ENCODE peak calls at places on chromosomes 2 and 18, in ten cellular contexts. D, B, T, Y, O, F, S, V, L and Z are unnamed samples.

GRCh38 chr2:134671498-134671897 is 47.3 kb downstream of the TMEM163 start:
- DNase-seq in D (no peak), O (no peak), L (no peak), T (no peak), V (no peak), B (no peak), S (no peak), F (no peak), Y (no peak), Z (no peak)

GRCh38 chr2:146984014-146984413 is 860.8 kb upstream of the ACVR2A start:
- DNase-seq in S (no peak), F (no peak), O (no peak), L (no peak), B (peak; percentile 80), V (no peak), T (no peak), Y (no peak), D (no peak), Z (no peak)

GRCh38 chr2:79887747-79888374 is 375.0 kb downstream of the CTNNA2 start:
- DNase-seq in Y (peak; percentile 25), O (no peak), V (no peak), L (peak; percentile 71), T (no peak), D (peak; percentile 8), B (peak; percentile 73), F (peak; percentile 7), S (no peak), Z (peak; percentile 22)

GRCh38 chr2:218957685-218958084 is 1.8 kb upstream of the CDK5R2 start:
- DNase-seq in O (no peak), V (no peak), B (no peak), F (no peak), D (no peak), S (no peak), Y (no peak), T (no peak), L (no peak), Z (no peak)

GRCh38 chr2:206084870-206085741 is 868 bp downstream of the INO80D start:
- DNase-seq in S (peak; percentile 75), D (no peak), O (peak; percentile 84), F (peak; percentile 32), B (peak; percentile 57), L (peak; percentile 69), V (peak; percentile 45), Y (peak; percentile 38), T (peak; percentile 60), Z (peak; percentile 45)

GRCh38 chr2:32357545-32358482 is 991 bp downstream of the BIRC6 start:
- DNase-seq in Y (peak; percentile 53), O (peak; percentile 83), T (peak; percentile 66), V (peak; percentile 44), F (peak; percentile 33), L (peak; percentile 53), B (no peak), S (peak; percentile 87), D (no peak), Z (peak; percentile 34)

GRCh38 chr2:119255760-119256573 is 32.3 kb downstream of the STEAP3 start:
- DNase-seq in B (peak; percentile 75), F (peak; percentile 48), T (no peak), S (no peak), D (peak; percentile 41), O (no peak), L (peak; percentile 43), Y (no peak), V (no peak), Z (peak; percentile 64)

GRCh38 chr2:205684871-205685313 is 2.6 kb downstream of the NRP2 start:
- DNase-seq in S (peak; percentile 58), V (no peak), Y (no peak), O (peak; percentile 79), L (no peak), T (peak; percentile 57), B (no peak), D (no peak), F (no peak), Z (no peak)

GRCh38 chr18:12621737-12622306 is 36.1 kb downstream of the SPIRE1 start:
- DNase-seq in D (no peak), B (peak; percentile 52), F (no peak), Y (no peak), S (no peak), O (no peak), V (no peak), L (no peak), T (no peak), Z (no peak)

GRCh38 chr2:180001726-180002125 is 5.4 kb downstream of the CWC22 start:
- DNase-seq in B (no peak), S (no peak), L (no peak), F (no peak), T (no peak), D (no peak), V (no peak), O (no peak), Y (no peak), Z (no peak)

GRCh38 chr2:222899413-222900181 is 38.8 kb downstream of the ACSL3 start:
- DNase-seq in T (no peak), Y (no peak), D (no peak), V (no peak), B (no peak), S (no peak), L (no peak), F (no peak), O (no peak), Z (no peak)

GRCh38 chr2:237323656-237324055 is 90.3 kb downstream of the COL6A3 start:
- DNase-seq in T (no peak), B (no peak), O (no peak), V (no peak), D (no peak), Y (no peak), S (no peak), F (no peak), L (no peak), Z (no peak)

GRCh38 chr2:237321746-237322145 is 92.2 kb downstream of the COL6A3 start:
- DNase-seq in V (no peak), S (no peak), B (no peak), Y (no peak), T (no peak), L (no peak), D (no peak), F (no peak), O (no peak), Z (no peak)

GRCh38 chr2:237324446-237325236 is 89.3 kb downstream of the COL6A3 start:
- DNase-seq in L (peak; percentile 28), Y (no peak), D (no peak), O (no peak), B (no peak), F (no peak), S (no peak), T (no peak), V (no peak), Z (peak; percentile 74)

GRCh38 chr2:237320801-237321563 is 93.0 kb downstream of the COL6A3 start:
- DNase-seq in D (no peak), L (no peak), S (no peak), Y (peak; percentile 33), T (no peak), B (no peak), F (no peak), O (no peak), V (no peak), Z (no peak)

GRCh38 chr2:237322564-237322963 is 91.4 kb downstream of the COL6A3 start:
- DNase-seq in S (no peak), B (no peak), T (no peak), V (peak; percentile 44), D (peak; percentile 12), O (no peak), F (peak; percentile 39), L (peak; percentile 49), Y (peak; percentile 42), Z (no peak)
- TF ChIP-seq CTCF in S (peak; percentile 26), B (peak; percentile 33), T (peak; percentile 54), V (peak; percentile 29), D (peak; percentile 36), O (peak; percentile 52), F (peak; percentile 79), L (peak; percentile 38), Y (peak; percentile 63), Z (peak; percentile 47)

GRCh38 chr2:39528701-39529100 is 91.6 kb upstream of the MAP4K3 start:
- DNase-seq in S (no peak), T (no peak), V (no peak), Y (no peak), D (no peak), B (no peak), L (no peak), F (no peak), O (no peak), Z (no peak)
- H3K4me1 ChIP-seq in S (no peaks in the 10 kb centered on the region), T (peaks cover 14% of the 10 kb centered on the region), V (no peaks in the 10 kb centered on the region), Y (peaks cover 8% of the 10 kb centered on the region), D (peaks cover 28% of the 10 kb centered on the region), B (peaks cover 42% of the 10 kb centered on the region), L (peaks cover 2% of the 10 kb centered on the region), F (peaks cover 12% of the 10 kb centered on the region), O (peaks cover 2% of the 10 kb centered on the region), Z (no peaks in the 10 kb centered on the region)

GRCh38 chr18:36411745-36412168 is 114.2 kb downstream of the FHOD3 start:
- DNase-seq in O (no peak), D (no peak), V (no peak), Y (no peak), B (peak; percentile 43), T (no peak), S (no peak), F (peak; percentile 8), L (no peak), Z (peak; percentile 43)

GRCh38 chr18:36410346-36410745 is 112.8 kb downstream of the FHOD3 start:
- DNase-seq in D (no peak), V (no peak), L (no peak), S (no peak), O (no peak), B (no peak), T (no peak), Y (no peak), F (no peak), Z (no peak)

GRCh38 chr18:36408606-36409005 is 111.1 kb downstream of the FHOD3 start:
- DNase-seq in B (no peak), S (no peak), T (no peak), D (no peak), O (no peak), L (no peak), F (no peak), Y (no peak), V (no peak), Z (no peak)

GRCh38 chr18:36406805-36407204 is 109.3 kb downstream of the FHOD3 start:
- DNase-seq in Y (no peak), T (no peak), S (no peak), B (no peak), O (no peak), V (no peak), D (no peak), F (no peak), L (no peak), Z (no peak)

GRCh38 chr18:36409779-36410178 is 112.3 kb downstream of the FHOD3 start:
- DNase-seq in D (no peak), T (no peak), O (no peak), L (no peak), V (no peak), F (no peak), S (no peak), Y (no peak), B (no peak), Z (no peak)
- TF ChIP-seq CTCF in D (no peak), T (no peak), O (no peak), L (no peak), V (no peak), F (no peak), S (no peak), Y (no peak), B (no peak), Z (no peak)

GRCh38 chr2:105769504-105769903 is 24.8 kb downstream of the NCK2 start:
- DNase-seq in V (no peak), F (no peak), Y (no peak), O (no peak), S (no peak), D (no peak), B (no peak), T (no peak), L (peak; percentile 27), Z (no peak)
- H3K4me1 ChIP-seq in V (peaks cover 27% of the 10 kb centered on the region), F (no peaks in the 10 kb centered on the region), Y (peaks cover 39% of the 10 kb centered on the region), O (peaks cover 13% of the 10 kb centered on the region), S (no peaks in the 10 kb centered on the region), D (no peaks in the 10 kb centered on the region), B (no peaks in the 10 kb centered on the region), T (peaks cover 24% of the 10 kb centered on the region), L (peaks cover 14% of the 10 kb centered on the region), Z (no peaks in the 10 kb centered on the region)

GRCh38 chr18:22813648-22814328 is 119.3 kb upstream of the RBBP8 start:
- DNase-seq in L (peak; percentile 57), D (peak; percentile 7), F (no peak), O (no peak), T (no peak), Y (peak; percentile 21), B (peak; percentile 73), S (no peak), V (no peak), Z (peak; percentile 8)
- TF ChIP-seq CTCF in L (peak; percentile 77), D (peak; percentile 63), F (peak; percentile 72), O (peak; percentile 65), T (peak; percentile 58), Y (peak; percentile 68), B (peak; percentile 85), S (no peak), V (no peak), Z (peak; percentile 62)